ENCODE peak calls at places on chromosome 16, in eight cellular contexts. J is COR-L47, L is GM23338, Q is AML-193, I is left cardiac atrium, K is ureter, W is HCT116, B is nephron progenitor cell. Z is an unnamed sample.

GRCh38 chr16:19809121-19809635 is 75.5 kb downstream of the GPRC5B start:
- DNase-seq in B (no peak), K (no peak), Q (peak; percentile 27), I (no peak), J (no peak), W (no peak), L (no peak), Z (no peak)

GRCh38 chr16:29779474-29779873 is 1.4 kb downstream of the ZG16 start:
- DNase-seq in J (no peak), Q (no peak), W (no peak), L (peak; percentile 50), I (no peak), K (no peak), B (no peak), Z (no peak)

GRCh38 chr16:11264155-11264832 is 4.8 kb downstream of the TNP2 start:
- DNase-seq in W (no peak), K (no peak), I (no peak), J (no peak), L (no peak), Q (peak; percentile 29), B (no peak), Z (no peak)

GRCh38 chr16:57519796-57520360 is 16.5 kb downstream of the CCDC102A start:
- DNase-seq in K (peak; percentile 75), J (peak; percentile 67), I (peak; percentile 84), Q (peak; percentile 19), W (peak; percentile 41), L (peak; percentile 88), B (peak; percentile 88), Z (peak; percentile 48)

GRCh38 chr16:85204242-85205010 is 92.2 kb upstream of the CIBAR2 start:
- DNase-seq in J (no peak), Q (no peak), K (no peak), I (no peak), L (no peak), W (no peak), B (no peak), Z (no peak)

GRCh38 chr16:24045641-24046040 is 209.9 kb downstream of the PRKCB start:
- DNase-seq in K (no peak), Q (no peak), W (no peak), B (peak; percentile 40), I (no peak), J (peak; percentile 6), L (peak; percentile 93), Z (no peak)

GRCh38 chr16:9115277-9115676 is 23.8 kb downstream of the HAPSTR1 start:
- DNase-seq in K (no peak), L (no peak), J (no peak), W (no peak), B (no peak), I (no peak), Q (no peak), Z (no peak)

GRCh38 chr16:180101-180920 is at the start of gene HBQ1:
- DNase-seq in W (no peak), J (no peak), K (no peak), B (peak; percentile 82), Q (no peak), L (peak; percentile 71), I (no peak), Z (no peak)

GRCh38 chr16:34078697-34079096 is 619.3 kb downstream of the TP53TG3F start:
- DNase-seq in K (no peak), J (no peak), W (no peak), B (no peak), I (no peak), Q (no peak), L (no peak), Z (no peak)

GRCh38 chr16:79482011-79482410 is 118.5 kb downstream of the MAF start:
- DNase-seq in W (no peak), K (no peak), L (no peak), J (no peak), I (no peak), Q (no peak), B (no peak), Z (no peak)

GRCh38 chr16:80614908-80615696 is 74.3 kb downstream of the DYNLRB2 start:
- DNase-seq in B (no peak), K (peak; percentile 9), Q (no peak), J (no peak), W (peak; percentile 6), L (peak; percentile 12), I (no peak), Z (no peak)

Z was measured in KG1.